ENCODE peak calls at places on chromosomes 13 and 19, in five cellular contexts. Q is endodermal cell, J is psoas muscle, L is ascending aorta, Y is coronary artery. O is an unnamed sample.

GRCh38 chr13:101556676-101557121 is 104.2 kb downstream of the ITGBL1 start:
- DNase-seq in Q (no peak), J (peak; percentile 23), L (peak; percentile 72), Y (no peak), O (peak; percentile 48)

GRCh38 chr19:52722062-52723005 is 12.5 kb downstream of the ZNF611 start:
- DNase-seq in Q (no peak), J (no peak), L (no peak), Y (no peak), O (no peak)

GRCh38 chr13:26482451-26483197 is 74.9 kb upstream of the WASF3 start:
- DNase-seq in Q (peak; percentile 93), J (no peak), L (peak; percentile 82), Y (no peak), O (no peak)

GRCh38 chr13:46184277-46184699 is 2.3 kb upstream of the LCP1 start:
- DNase-seq in Q (peak; percentile 84), J (peak; percentile 19), L (no peak), Y (no peak), O (no peak)

GRCh38 chr19:38644719-38645118 is 2.7 kb upstream of the ACTN4 start:
- DNase-seq in Q (peak; percentile 70), J (no peak), L (no peak), Y (no peak), O (no peak)

GRCh38 chr13:110232756-110233155 is 74.2 kb downstream of the COL4A1 start:
- DNase-seq in Q (peak; percentile 11), J (no peak), L (peak; percentile 71), Y (peak; percentile 80), O (no peak)

GRCh38 chr19:13841339-13842293 is 35.3 kb upstream of the NANOS3 start:
- DNase-seq in Q (peak; percentile 63), J (peak; percentile 76), L (peak; percentile 82), Y (no peak), O (peak; percentile 94)

GRCh38 chr13:29948246-29948645 is 97.8 kb upstream of the UBL3 start:
- DNase-seq in Q (no peak), J (no peak), L (no peak), Y (peak; percentile 68), O (no peak)

GRCh38 chr19:43519436-43520088 is 7.4 kb downstream of the ETHE1 start:
- DNase-seq in Q (peak; percentile 91), J (peak; percentile 72), L (peak; percentile 83), Y (no peak), O (peak; percentile 36)

GRCh38 chr19:45076029-45076850 is at the start of gene ZNF296:
- DNase-seq in Q (peak; percentile 94), J (peak; percentile 77), L (peak; percentile 83), Y (no peak), O (peak; percentile 81)

GRCh38 chr19:48780684-48781391 is 25.5 kb downstream of the FGF21 start:
- DNase-seq in Q (no peak), J (no peak), L (no peak), Y (no peak), O (no peak)

GRCh38 chr19:46990998-46991676 is 28.5 kb upstream of the NPAS1 start:
- DNase-seq in Q (peak; percentile 95), J (peak; percentile 80), L (peak; percentile 91), Y (peak; percentile 89), O (peak; percentile 74)

GRCh38 chr19:35083678-35084077 is 31.9 kb upstream of the FXYD3 start:
- DNase-seq in Q (no peak), J (no peak), L (no peak), Y (no peak), O (no peak)

GRCh38 chr19:6738726-6739389 is 622 bp upstream of the TRIP10 start:
- DNase-seq in Q (peak; percentile 96), J (peak; percentile 65), L (peak; percentile 69), Y (no peak), O (peak; percentile 59)

GRCh38 chr13:30133976-30134375 is 173.4 kb downstream of the KATNAL1 start:
- DNase-seq in Q (no peak), J (no peak), L (no peak), Y (no peak), O (no peak)

GRCh38 chr19:40285353-40286234 is 449 bp upstream of the AKT2 start:
- DNase-seq in Q (peak; percentile 99), J (peak; percentile 99), L (peak; percentile 99), Y (peak; percentile 100), O (peak; percentile 99)

GRCh38 chr19:48837081-48837524 is 812 bp upstream of the HSD17B14 start:
- DNase-seq in Q (peak; percentile 99), J (peak; percentile 84), L (peak; percentile 96), Y (peak; percentile 93), O (peak; percentile 62)

GRCh38 chr13:50409186-50409585 is 393.9 kb downstream of the KCNRG start:
- DNase-seq in Q (no peak), J (no peak), L (no peak), Y (no peak), O (no peak)

GRCh38 chr13:42777476-42777875 is 3.9 kb upstream of the FAM216B start:
- DNase-seq in Q (no peak), J (no peak), L (no peak), Y (no peak), O (no peak)

GRCh38 chr13:109715902-109716301 is 70.5 kb downstream of the IRS2 start:
- DNase-seq in Q (no peak), J (peak; percentile 51), L (peak; percentile 78), Y (no peak), O (peak; percentile 82)

GRCh38 chr13:33322474-33322827 is 36.9 kb upstream of the STARD13 start:
- DNase-seq in Q (no peak), J (peak; percentile 39), L (peak; percentile 79), Y (peak; percentile 83), O (peak; percentile 16)

GRCh38 chr19:45782820-45783785 is 813 bp upstream of the DMPK start:
- DNase-seq in Q (peak; percentile 51), J (peak; percentile 87), L (peak; percentile 92), Y (peak; percentile 94), O (peak; percentile 94)

GRCh38 chr13:20775961-20776360 is 2.2 kb upstream of the EEF1AKMT1 start:
- DNase-seq in Q (no peak), J (no peak), L (no peak), Y (no peak), O (no peak)

GRCh38 chr19:28609944-28610343 is 603.0 kb downstream of the UQCRFS1 start:
- DNase-seq in Q (no peak), J (no peak), L (no peak), Y (no peak), O (no peak)

GRCh38 chr19:28608292-28608691 is 604.7 kb downstream of the UQCRFS1 start:
- DNase-seq in Q (no peak), J (no peak), L (no peak), Y (no peak), O (no peak)

GRCh38 chr19:28609091-28609755 is 603.7 kb downstream of the UQCRFS1 start:
- DNase-seq in Q (no peak), J (no peak), L (no peak), Y (no peak), O (no peak)

GRCh38 chr19:28612275-28612769 is 600.6 kb downstream of the UQCRFS1 start:
- DNase-seq in Q (no peak), J (no peak), L (no peak), Y (no peak), O (no peak)

GRCh38 chr19:28610731-28611130 is 602.2 kb downstream of the UQCRFS1 start:
- DNase-seq in Q (no peak), J (no peak), L (no peak), Y (no peak), O (no peak)
- H3K27ac ChIP-seq in Q (no peak overlapping the region), J (no peak overlapping the region), L (no peak overlapping the region), Y (no peak overlapping the region), O (no peak overlapping the region)

GRCh38 chr13:98041081-98041820 is 87.8 kb downstream of the IPO5 start:
- DNase-seq in Q (peak; percentile 11), J (no peak), L (no peak), Y (no peak), O (no peak)
- H3K27ac ChIP-seq in Q (no peak overlapping the region), J (no peak overlapping the region), L (no peak overlapping the region), Y (no peak overlapping the region), O (no peak overlapping the region)

DNA sequence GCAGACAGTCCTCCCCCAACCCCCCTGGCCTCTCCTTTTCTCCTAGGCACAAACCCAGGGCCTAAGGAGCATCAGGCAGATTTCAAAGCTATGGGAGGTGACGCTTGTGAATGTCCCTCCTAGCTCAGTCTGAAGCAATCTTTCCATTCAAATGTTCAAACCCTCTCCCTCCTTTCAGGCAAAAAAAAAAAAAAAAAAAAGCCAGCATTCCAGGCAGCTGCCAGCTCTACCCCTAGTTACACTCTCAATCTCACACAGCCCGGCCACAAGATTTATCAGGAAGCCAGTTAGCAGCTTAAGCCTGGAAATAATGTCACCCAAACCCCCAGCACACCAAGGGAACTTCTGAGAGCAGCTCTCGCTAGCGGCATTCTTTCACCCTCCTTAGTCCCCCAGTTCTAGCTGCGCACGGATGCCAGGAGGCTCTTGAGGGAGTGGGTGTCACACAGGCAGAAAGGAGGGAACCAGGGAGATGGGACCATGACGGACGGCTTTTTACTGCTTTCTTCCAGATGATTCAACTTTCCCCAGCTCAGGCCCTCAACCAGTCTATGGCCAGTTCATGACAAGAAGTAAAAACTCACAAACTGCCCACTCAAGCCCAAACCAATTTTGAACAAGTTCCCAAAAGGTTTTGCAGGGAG is 6.3 kb downstream of the SH3GL1 start:
- DNase-seq in Q (peak; percentile 59), J (no peak), L (no peak), Y (no peak), O (no peak)
- H3K27ac ChIP-seq in Q (peak overlapping the region; percentile 80), J (no peak overlapping the region), L (peak overlapping the region; percentile 60), Y (peak overlapping the region; percentile 8), O (no peak overlapping the region)

DNA sequence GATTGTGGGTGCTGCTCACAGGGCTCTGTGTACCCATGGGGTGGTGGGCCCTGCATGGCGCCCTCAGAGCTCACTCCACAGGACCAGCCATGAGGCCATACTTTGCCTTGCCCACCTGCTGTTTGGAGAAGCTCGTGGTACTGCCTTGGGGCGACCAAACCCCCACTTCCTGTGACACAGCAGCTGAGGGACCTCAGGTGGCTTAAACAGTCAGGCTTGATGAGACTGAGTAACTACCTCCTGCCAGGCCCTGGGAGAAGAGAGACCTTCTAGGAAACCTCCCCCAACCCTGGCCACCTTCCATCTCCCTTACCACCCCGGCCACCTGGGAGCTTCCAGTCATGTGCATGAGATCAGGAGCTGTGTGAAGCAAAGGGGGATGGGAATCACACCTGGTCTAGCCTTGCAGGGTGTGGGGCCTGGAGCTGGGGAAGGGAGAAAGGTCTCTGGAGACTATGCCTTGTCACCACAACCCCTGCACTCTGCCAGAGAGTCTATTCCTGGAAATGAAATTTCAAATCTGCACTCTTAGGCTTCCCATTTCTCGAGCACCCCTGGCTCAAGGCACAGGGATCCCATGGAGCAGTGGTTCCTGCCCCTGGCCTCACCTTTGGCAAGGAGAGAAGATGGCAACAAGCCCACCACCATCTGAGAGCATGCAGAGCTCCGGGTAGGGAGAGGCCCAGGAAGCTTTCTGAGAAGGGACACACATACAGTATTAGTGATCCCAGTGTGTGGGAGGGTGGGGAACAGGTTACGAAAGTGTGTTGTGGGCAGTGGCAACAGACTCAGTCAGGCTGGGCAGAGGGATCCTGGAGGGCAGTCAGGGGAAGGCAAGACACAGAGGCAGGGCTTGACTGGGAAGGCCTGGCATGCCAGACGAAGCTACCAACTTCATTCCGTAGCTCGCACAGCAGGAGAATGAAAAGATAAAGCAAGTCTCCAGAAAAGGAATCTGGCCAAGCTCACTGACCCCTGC is 125.0 kb downstream of the URI1 start:
- DNase-seq in Q (peak; percentile 36), J (no peak), L (peak; percentile 58), Y (no peak), O (no peak)
- H3K27ac ChIP-seq in Q (no peak overlapping the region), J (no peak overlapping the region), L (no peak overlapping the region), Y (no peak overlapping the region), O (no peak overlapping the region)

GRCh38 chr13:31168166-31168565 is 6.5 kb upstream of the HSPH1 start:
- DNase-seq in Q (no peak), J (no peak), L (no peak), Y (no peak), O (no peak)
- H3K27ac ChIP-seq in Q (no peak overlapping the region), J (no peak overlapping the region), L (no peak overlapping the region), Y (no peak overlapping the region), O (no peak overlapping the region)

O was measured in gastrocnemius medialis.